ENCODE peak calls at places on chromosomes 6 and 20, in ten cellular contexts. A, Q, N, Z, B, Y, E, L, V and K are unnamed samples.

GRCh38 chr6:134683783-134684765 is 265.8 kb downstream of the ALDH8A1 start:
- DNase-seq in A (no peak), Q (no peak), N (no peak), Z (no peak), B (no peak), Y (no peak), E (no peak), L (no peak), V (no peak), K (no peak)

GRCh38 chr6:6941201-6941600 is 166.6 kb upstream of the RREB1 start:
- DNase-seq in A (no peak), Q (no peak), N (no peak), Z (no peak), B (no peak), Y (no peak), E (no peak), L (no peak), V (no peak), K (no peak)

GRCh38 chr6:156992396-156992795 is 215.2 kb downstream of the ARID1B start:
- DNase-seq in A (no peak), Q (no peak), N (peak), Z (no peak), B (peak), Y (no peak), E (peak), L (no peak), V (no peak), K (no peak)

GRCh38 chr20:25459111-25459830 is 51.8 kb downstream of the GINS1 start:
- DNase-seq in A (no peak), Q (no peak), N (no peak), Z (no peak), B (no peak), Y (no peak), E (no peak), L (no peak), V (no peak), K (no peak)

GRCh38 chr6:26195924-26196845 is 109.0 kb downstream of the HFE start:
- DNase-seq in A (peak), Q (no peak), N (no peak), Z (peak), B (no peak), Y (no peak), E (no peak), L (peak), V (no peak), K (no peak)

GRCh38 chr6:167811689-167812487 is 14.8 kb upstream of the AFDN start:
- DNase-seq in A (no peak), Q (no peak), N (no peak), Z (no peak), B (no peak), Y (no peak), E (no peak), L (no peak), V (no peak), K (no peak)

GRCh38 chr20:61897401-61898295 is 168.0 kb downstream of the TAF4 start:
- DNase-seq in A (no peak), Q (peak), N (no peak), Z (no peak), B (no peak), Y (no peak), E (no peak), L (no peak), V (no peak), K (no peak)

GRCh38 chr20:36818831-36819230 is 45.3 kb upstream of the DSN1 start:
- DNase-seq in A (no peak), Q (no peak), N (no peak), Z (no peak), B (peak), Y (no peak), E (no peak), L (no peak), V (no peak), K (no peak)

GRCh38 chr6:2853766-2854393 is 12.2 kb upstream of the SERPINB1 start:
- DNase-seq in A (peak), Q (no peak), N (peak), Z (peak), B (no peak), Y (peak), E (peak), L (peak), V (peak), K (no peak)

GRCh38 chr6:110410534-110410933 is 4.8 kb downstream of the DDO start:
- DNase-seq in A (no peak), Q (no peak), N (no peak), Z (no peak), B (no peak), Y (no peak), E (peak), L (no peak), V (no peak), K (no peak)

GRCh38 chr6:160513836-160514235 is 150.2 kb downstream of the LPA start:
- DNase-seq in A (no peak), Q (no peak), N (no peak), Z (no peak), B (no peak), Y (no peak), E (no peak), L (no peak), V (no peak), K (no peak)

GRCh38 chr6:135314543-135314942 is 133.4 kb downstream of the MYB start:
- DNase-seq in A (peak), Q (no peak), N (no peak), Z (no peak), B (no peak), Y (no peak), E (no peak), L (no peak), V (no peak), K (no peak)

GRCh38 chr6:34374112-34374907 is 18.2 kb downstream of the NUDT3 start:
- DNase-seq in A (peak), Q (no peak), N (no peak), Z (peak), B (no peak), Y (no peak), E (no peak), L (no peak), V (no peak), K (no peak)

GRCh38 chr20:37348643-37349516 is 2.9 kb downstream of the SRC start:
- DNase-seq in A (no peak), Q (peak), N (no peak), Z (no peak), B (peak), Y (no peak), E (no peak), L (no peak), V (no peak), K (peak)

GRCh38 chr6:14924126-14925024 is 321.5 kb upstream of the JARID2 start:
- DNase-seq in A (no peak), Q (no peak), N (no peak), Z (no peak), B (no peak), Y (peak), E (peak), L (no peak), V (no peak), K (no peak)

GRCh38 chr6:14925627-14926026 is 320.2 kb upstream of the JARID2 start:
- DNase-seq in A (no peak), Q (no peak), N (no peak), Z (no peak), B (no peak), Y (no peak), E (no peak), L (no peak), V (no peak), K (no peak)

GRCh38 chr6:14927398-14927797 is 318.5 kb upstream of the JARID2 start:
- DNase-seq in A (no peak), Q (no peak), N (no peak), Z (peak), B (no peak), Y (no peak), E (no peak), L (no peak), V (no peak), K (no peak)

GRCh38 chr6:14922706-14923105 is 323.2 kb upstream of the JARID2 start:
- DNase-seq in A (no peak), Q (no peak), N (no peak), Z (no peak), B (no peak), Y (no peak), E (no peak), L (no peak), V (no peak), K (no peak)

DNA sequence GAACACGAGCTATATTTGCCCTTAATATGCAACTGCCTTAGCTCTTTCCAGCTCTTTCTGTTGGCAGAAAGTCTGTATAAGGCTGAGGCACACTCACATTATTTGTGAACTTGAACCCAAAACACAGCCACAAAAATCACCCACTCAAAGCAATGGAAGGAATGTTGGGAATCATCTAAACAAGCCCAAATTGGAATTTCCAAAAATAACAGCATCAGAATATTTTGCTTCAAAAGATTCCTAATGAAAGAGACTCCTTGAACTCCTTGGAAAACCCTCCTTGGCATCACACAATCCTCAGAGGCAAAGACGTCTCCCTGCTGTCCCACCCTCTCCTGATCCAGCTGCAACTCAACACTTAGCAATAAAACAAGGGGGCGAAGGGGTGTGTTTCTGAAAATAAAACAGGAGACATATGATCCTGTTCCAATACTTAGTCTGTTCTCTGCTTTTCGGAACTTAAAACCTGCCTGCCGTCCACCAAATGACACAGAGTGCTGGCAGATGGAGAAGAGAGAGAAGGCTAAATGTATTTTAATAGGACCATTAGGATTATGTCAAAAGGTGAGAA is 320.8 kb upstream of the JARID2 start:
- DNase-seq in A (no peak), Q (no peak), N (no peak), Z (no peak), B (no peak), Y (no peak), E (no peak), L (no peak), V (no peak), K (no peak)
- TF ChIP-seq CTCF in A (no peak), Q (no peak), N (no peak), Z (no peak), B (no peak), Y (no peak), E (no peak), L (no peak), V (no peak), K (no peak)

DNA sequence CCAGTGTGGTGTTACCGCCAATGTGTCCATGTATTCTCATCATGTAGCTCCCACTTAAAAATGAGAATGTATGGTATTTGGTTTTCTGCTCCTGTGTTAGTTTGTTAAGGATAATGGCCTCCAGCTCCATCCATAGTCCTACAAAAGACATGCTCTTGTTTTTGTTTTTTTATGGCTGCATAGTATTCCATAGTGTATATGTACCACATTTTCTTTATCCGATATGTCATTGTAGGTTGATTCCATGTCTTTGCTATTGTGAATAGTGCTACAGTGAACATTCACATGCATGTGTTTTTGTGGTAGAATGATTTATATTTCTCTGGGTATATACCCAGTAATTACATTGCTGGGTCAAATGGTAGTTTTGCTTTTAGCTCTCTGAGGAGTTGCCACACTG is 207.2 kb downstream of the CDKAL1 start:
- DNase-seq in A (no peak), Q (no peak), N (no peak), Z (no peak), B (no peak), Y (no peak), E (no peak), L (no peak), V (no peak), K (no peak)
- H3K27ac ChIP-seq in A (no peak), Q (no peak), N (no peak), Z (no peak), B (no peak), Y (no peak), E (no peak), L (no peak), V (no peak), K (no peak)

GRCh38 chr6:32085759-32086458 is 23.2 kb downstream of the TNXB start:
- DNase-seq in A (peak), Q (no peak), N (no peak), Z (peak), B (peak), Y (no peak), E (no peak), L (no peak), V (no peak), K (no peak)

GRCh38 chr6:32086661-32087573 is 22.2 kb downstream of the TNXB start:
- DNase-seq in A (no peak), Q (no peak), N (no peak), Z (no peak), B (no peak), Y (no peak), E (no peak), L (no peak), V (peak), K (no peak)

GRCh38 chr6:32088487-32089049 is 20.6 kb downstream of the TNXB start:
- DNase-seq in A (no peak), Q (no peak), N (no peak), Z (no peak), B (no peak), Y (no peak), E (no peak), L (no peak), V (no peak), K (no peak)

GRCh38 chr6:32089082-32089828 is 19.9 kb downstream of the TNXB start:
- DNase-seq in A (no peak), Q (no peak), N (no peak), Z (no peak), B (no peak), Y (no peak), E (no peak), L (no peak), V (no peak), K (no peak)

GRCh38 chr6:32087574-32088486 is 21.3 kb downstream of the TNXB start:
- DNase-seq in A (peak), Q (peak), N (peak), Z (peak), B (peak), Y (peak), E (peak), L (peak), V (peak), K (no peak)
- TF ChIP-seq CTCF in A (peak), Q (peak), N (peak), Z (no peak), B (peak), Y (peak), E (peak), L (peak), V (peak), K (peak)

GRCh38 chr6:170437719-170438401 is 115.2 kb downstream of the PSMB1 start:
- DNase-seq in A (no peak), Q (peak), N (no peak), Z (no peak), B (no peak), Y (no peak), E (no peak), L (no peak), V (no peak), K (no peak)
- H3K27ac ChIP-seq in A (no peak), Q (no peak), N (no peak), Z (no peak), B (peak), Y (peak), E (peak), L (no peak), V (peak), K (peak)

DNA sequence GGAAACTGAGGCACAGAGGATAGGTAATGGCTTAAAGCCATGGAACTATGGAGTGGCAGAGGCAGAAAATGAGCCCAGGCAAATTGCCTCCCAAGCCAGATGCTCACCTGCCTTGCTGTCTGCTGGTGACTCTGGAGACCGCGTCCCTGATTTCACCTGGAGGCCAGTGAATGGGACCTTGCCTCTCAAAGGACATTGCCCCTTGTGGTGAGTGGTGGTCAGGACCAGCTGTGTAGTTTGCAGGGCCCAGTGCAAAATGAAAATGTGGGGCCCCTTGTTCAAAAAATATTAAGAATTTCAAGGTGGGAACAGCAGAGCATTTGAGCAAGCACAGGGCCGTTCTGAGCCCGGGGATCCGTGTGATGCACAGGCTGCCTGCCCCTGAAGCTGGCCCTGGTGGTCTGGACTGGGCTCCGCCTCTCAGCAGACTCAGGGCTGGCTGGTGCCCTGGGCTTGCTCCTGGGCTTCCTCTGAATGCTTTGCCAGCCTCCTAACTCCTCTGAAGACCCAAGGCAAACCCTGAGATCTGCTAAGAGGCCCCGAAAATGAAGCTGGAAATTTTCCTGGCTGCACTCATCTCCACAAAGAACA is 19.8 kb upstream of the KCNG1 start:
- DNase-seq in A (no peak), Q (no peak), N (no peak), Z (no peak), B (no peak), Y (no peak), E (no peak), L (no peak), V (no peak), K (peak)
- TF ChIP-seq CTCF in A (no peak), Q (no peak), N (no peak), Z (no peak), B (peak), Y (peak), E (no peak), L (no peak), V (no peak), K (peak)

GRCh38 chr6:39776581-39776980 is 15.6 kb upstream of the DAAM2 start:
- DNase-seq in A (no peak), Q (no peak), N (no peak), Z (no peak), B (no peak), Y (no peak), E (no peak), L (no peak), V (no peak), K (no peak)
- H3K27ac ChIP-seq in A (no peak), Q (no peak), N (no peak), Z (no peak), B (no peak), Y (peak), E (no peak), L (no peak), V (no peak), K (no peak)

DNA sequence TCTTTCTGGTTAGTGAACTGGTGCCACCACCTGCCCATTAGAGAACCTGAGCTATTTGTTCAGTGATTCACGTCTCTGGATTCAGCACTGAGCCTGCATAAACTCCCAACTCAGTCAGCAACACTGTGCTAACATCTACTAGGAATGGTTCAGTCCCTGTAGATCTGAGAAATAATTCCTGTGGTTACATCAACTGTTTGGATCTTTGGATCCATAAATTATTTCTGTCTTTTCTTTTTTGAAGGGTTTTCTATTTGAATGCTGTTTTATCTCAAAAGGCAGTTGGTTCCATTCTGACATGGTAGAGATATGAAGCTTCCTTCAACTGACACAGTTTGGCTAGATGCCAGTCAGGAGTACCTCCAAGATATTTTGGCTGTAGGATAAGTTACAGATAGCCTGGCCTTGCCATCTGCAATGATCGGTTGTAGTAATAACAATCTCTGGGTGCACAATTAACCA is 125.9 kb downstream of the TRMT11 start:
- DNase-seq in A (no peak), Q (no peak), N (no peak), Z (no peak), B (no peak), Y (peak), E (peak), L (no peak), V (no peak), K (no peak)
- TF ChIP-seq CTCF in A (no peak), Q (no peak), N (no peak), Z (no peak), B (no peak), Y (no peak), E (no peak), L (no peak), V (no peak), K (peak)

DNA sequence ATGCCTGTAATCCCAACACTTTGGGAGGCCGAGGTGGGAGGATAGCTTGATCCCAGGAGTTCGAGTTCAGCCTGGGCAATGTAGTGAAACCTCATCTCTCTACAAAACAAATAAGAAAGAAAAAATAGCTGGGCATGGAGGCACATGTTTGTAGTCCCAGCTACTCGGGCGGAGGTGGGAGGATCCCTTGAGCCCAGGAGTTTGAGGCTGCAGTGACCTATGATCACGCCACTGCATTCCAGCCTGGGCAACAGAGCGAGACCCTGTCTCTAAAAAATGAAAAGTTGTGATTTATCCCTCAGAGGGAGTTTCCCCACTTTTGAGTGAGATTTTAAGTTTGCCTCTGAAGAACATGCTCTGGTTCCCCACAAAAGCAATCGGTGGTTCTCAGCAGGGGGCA is 17.4 kb upstream of the BMP7 start:
- DNase-seq in A (no peak), Q (no peak), N (no peak), Z (no peak), B (no peak), Y (no peak), E (no peak), L (no peak), V (no peak), K (no peak)
- H3K27ac ChIP-seq in A (peak), Q (no peak), N (no peak), Z (no peak), B (no peak), Y (peak), E (no peak), L (no peak), V (no peak), K (no peak)

DNA sequence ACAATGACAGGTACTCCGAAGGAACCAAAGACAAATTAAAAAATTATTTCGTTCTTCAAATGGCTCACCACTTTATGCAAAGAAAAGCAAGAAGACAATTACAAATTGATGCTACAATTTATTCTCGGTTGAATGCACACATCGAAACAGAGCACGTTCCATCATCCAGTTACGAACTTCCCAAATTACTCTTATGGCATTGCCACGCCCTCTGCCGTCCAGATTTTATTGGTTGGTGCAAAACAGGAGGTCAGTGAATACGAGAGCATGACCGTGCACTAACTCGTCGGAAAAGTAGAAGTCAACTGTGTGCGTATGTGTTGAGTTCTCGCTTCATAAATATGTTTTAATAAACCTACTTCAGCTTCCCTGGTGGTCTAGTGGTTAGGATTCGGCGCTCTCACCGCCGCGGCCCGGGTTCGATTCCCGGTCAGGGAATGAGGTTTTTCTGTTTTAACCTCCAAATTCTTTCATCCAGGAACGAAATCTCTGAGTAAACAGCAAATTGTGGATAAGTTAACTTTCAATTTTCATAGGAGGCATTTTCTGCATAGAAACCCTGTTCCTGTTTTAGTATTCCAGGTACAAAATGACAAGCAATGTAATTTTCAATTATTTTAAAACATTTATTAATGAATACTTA is 23.2 kb downstream of the ZNF311 start:
- DNase-seq in A (peak), Q (no peak), N (peak), Z (peak), B (peak), Y (peak), E (peak), L (peak), V (peak), K (no peak)
- TF ChIP-seq CTCF in A (peak), Q (no peak), N (peak), Z (no peak), B (no peak), Y (no peak), E (no peak), L (no peak), V (no peak), K (no peak)